ENCODE peak calls at places on chromosomes 6 and 20, in ten cellular contexts. One of them, this sample, is unnamed.

GRCh38 chr20:63475209-63475608 is 2.8 kb upstream of the KCNQ2 start:
- DNase-seq in sigmoid colon: no peak
- DNase-seq in NAMALWA: no peak
- DNase-seq in small intestine: no peak
- DNase-seq in GM20000: no peak
- DNase-seq in ovary: no peak
- DNase-seq in MG63: peak
- DNase-seq in ureter: no peak
- DNase-seq in GM23248: peak
- DNase-seq in neural crest cell: no peak
- DNase-seq in this sample: no peak

GRCh38 chr6:169723991-169724553 is at the start of gene PHF10:
- DNase-seq in small intestine: peak
- DNase-seq in NAMALWA: peak
- DNase-seq in sigmoid colon: no peak
- DNase-seq in MG63: peak
- DNase-seq in GM23248: peak
- DNase-seq in GM20000: peak
- DNase-seq in neural crest cell: peak
- DNase-seq in ureter: no peak
- DNase-seq in ovary: peak
- DNase-seq in this sample: no peak

GRCh38 chr6:131103296-131103695 is 32.0 kb upstream of the AKAP7 start:
- DNase-seq in sigmoid colon: no peak
- DNase-seq in ureter: no peak
- DNase-seq in NAMALWA: no peak
- DNase-seq in ovary: no peak
- DNase-seq in MG63: no peak
- DNase-seq in GM23248: no peak
- DNase-seq in GM20000: no peak
- DNase-seq in small intestine: no peak
- DNase-seq in neural crest cell: no peak
- DNase-seq in this sample: no peak

GRCh38 chr6:85451586-85452306 is 1.9 kb downstream of the NT5E start:
- DNase-seq in GM23248: no peak
- DNase-seq in ovary: no peak
- DNase-seq in ureter: no peak
- DNase-seq in sigmoid colon: no peak
- DNase-seq in GM20000: no peak
- DNase-seq in neural crest cell: no peak
- DNase-seq in NAMALWA: no peak
- DNase-seq in MG63: no peak
- DNase-seq in small intestine: peak
- DNase-seq in this sample: no peak

GRCh38 chr6:24378473-24379097 is 20.7 kb upstream of the DCDC2 start:
- DNase-seq in GM23248: no peak
- DNase-seq in NAMALWA: no peak
- DNase-seq in small intestine: no peak
- DNase-seq in sigmoid colon: no peak
- DNase-seq in ureter: no peak
- DNase-seq in MG63: no peak
- DNase-seq in neural crest cell: no peak
- DNase-seq in GM20000: no peak
- DNase-seq in ovary: no peak
- DNase-seq in this sample: no peak

GRCh38 chr20:1626528-1627192 is 6.9 kb upstream of the SIRPB1 start:
- DNase-seq in ureter: no peak
- DNase-seq in GM20000: no peak
- DNase-seq in ovary: no peak
- DNase-seq in NAMALWA: no peak
- DNase-seq in small intestine: no peak
- DNase-seq in GM23248: no peak
- DNase-seq in sigmoid colon: no peak
- DNase-seq in neural crest cell: no peak
- DNase-seq in MG63: no peak
- DNase-seq in this sample: no peak

GRCh38 chr6:37125779-37126553 is 44.0 kb upstream of the PIM1 start:
- DNase-seq in GM23248: no peak
- DNase-seq in GM20000: no peak
- DNase-seq in neural crest cell: peak
- DNase-seq in ureter: no peak
- DNase-seq in small intestine: no peak
- DNase-seq in sigmoid colon: no peak
- DNase-seq in MG63: no peak
- DNase-seq in NAMALWA: no peak
- DNase-seq in ovary: no peak
- DNase-seq in this sample: no peak

GRCh38 chr20:63290677-63291472 is 2.1 kb upstream of the COL20A1 start:
- DNase-seq in small intestine: peak
- DNase-seq in NAMALWA: peak
- DNase-seq in MG63: peak
- DNase-seq in GM23248: peak
- DNase-seq in ovary: no peak
- DNase-seq in GM20000: peak
- DNase-seq in neural crest cell: peak
- DNase-seq in ureter: no peak
- DNase-seq in sigmoid colon: no peak
- DNase-seq in this sample: no peak

GRCh38 chr6:20574355-20574754 is 40.1 kb downstream of the CDKAL1 start:
- DNase-seq in GM23248: no peak
- DNase-seq in neural crest cell: no peak
- DNase-seq in ovary: no peak
- DNase-seq in small intestine: no peak
- DNase-seq in NAMALWA: no peak
- DNase-seq in sigmoid colon: no peak
- DNase-seq in ureter: no peak
- DNase-seq in MG63: no peak
- DNase-seq in GM20000: no peak
- DNase-seq in this sample: no peak

GRCh38 chr6:17506962-17507361 is 93.1 kb upstream of the FAM8A1 start:
- DNase-seq in sigmoid colon: no peak
- DNase-seq in GM20000: no peak
- DNase-seq in MG63: no peak
- DNase-seq in ovary: no peak
- DNase-seq in small intestine: no peak
- DNase-seq in neural crest cell: no peak
- DNase-seq in NAMALWA: no peak
- DNase-seq in ureter: no peak
- DNase-seq in GM23248: no peak
- DNase-seq in this sample: no peak

GRCh38 chr6:169046483-169047192 is 207.0 kb downstream of the THBS2 start:
- DNase-seq in ovary: no peak
- DNase-seq in GM20000: no peak
- DNase-seq in NAMALWA: no peak
- DNase-seq in MG63: peak
- DNase-seq in GM23248: peak
- DNase-seq in small intestine: no peak
- DNase-seq in neural crest cell: no peak
- DNase-seq in ureter: no peak
- DNase-seq in sigmoid colon: no peak
- DNase-seq in this sample: no peak

GRCh38 chr20:41340327-41341055 is at the start of gene LPIN3:
- DNase-seq in sigmoid colon: peak
- DNase-seq in GM23248: peak
- DNase-seq in ureter: peak
- DNase-seq in GM20000: peak
- DNase-seq in NAMALWA: peak
- DNase-seq in ovary: peak
- DNase-seq in small intestine: peak
- DNase-seq in neural crest cell: peak
- DNase-seq in MG63: peak
- DNase-seq in this sample: peak

GRCh38 chr6:53486679-53487078 is 58.2 kb downstream of the GCLC start:
- DNase-seq in sigmoid colon: no peak
- DNase-seq in ovary: no peak
- DNase-seq in small intestine: no peak
- DNase-seq in MG63: no peak
- DNase-seq in NAMALWA: no peak
- DNase-seq in GM20000: no peak
- DNase-seq in ureter: no peak
- DNase-seq in neural crest cell: no peak
- DNase-seq in GM23248: no peak
- DNase-seq in this sample: no peak

GRCh38 chr6:43669922-43670622 is 17.5 kb downstream of the MRPS18A start:
- DNase-seq in GM20000: peak
- DNase-seq in MG63: no peak
- DNase-seq in small intestine: no peak
- DNase-seq in GM23248: no peak
- DNase-seq in sigmoid colon: no peak
- DNase-seq in ovary: no peak
- DNase-seq in ureter: peak
- DNase-seq in NAMALWA: no peak
- DNase-seq in neural crest cell: no peak
- DNase-seq in this sample: no peak

GRCh38 chr6:109383438-109383940 is 1.2 kb upstream of the CD164 start:
- DNase-seq in MG63: no peak
- DNase-seq in ureter: no peak
- DNase-seq in neural crest cell: no peak
- DNase-seq in GM20000: no peak
- DNase-seq in NAMALWA: no peak
- DNase-seq in sigmoid colon: no peak
- DNase-seq in ovary: no peak
- DNase-seq in GM23248: peak
- DNase-seq in small intestine: peak
- DNase-seq in this sample: no peak

GRCh38 chr6:113068569-113068968 is 721.4 kb downstream of the RFPL4B start:
- DNase-seq in GM23248: peak
- DNase-seq in ovary: no peak
- DNase-seq in small intestine: no peak
- DNase-seq in neural crest cell: no peak
- DNase-seq in NAMALWA: no peak
- DNase-seq in ureter: no peak
- DNase-seq in sigmoid colon: no peak
- DNase-seq in GM20000: no peak
- DNase-seq in MG63: no peak
- DNase-seq in this sample: no peak

GRCh38 chr20:2210646-2211556 is 84.9 kb upstream of the TGM3 start:
- DNase-seq in GM23248: peak
- DNase-seq in NAMALWA: peak
- DNase-seq in ovary: no peak
- DNase-seq in sigmoid colon: no peak
- DNase-seq in GM20000: no peak
- DNase-seq in neural crest cell: no peak
- DNase-seq in small intestine: no peak
- DNase-seq in MG63: peak
- DNase-seq in ureter: no peak
- DNase-seq in this sample: peak

GRCh38 chr20:24588725-24589340 is 119.4 kb downstream of the SYNDIG1 start:
- DNase-seq in GM20000: no peak
- DNase-seq in neural crest cell: no peak
- DNase-seq in small intestine: no peak
- DNase-seq in NAMALWA: no peak
- DNase-seq in ovary: no peak
- DNase-seq in GM23248: no peak
- DNase-seq in ureter: no peak
- DNase-seq in sigmoid colon: no peak
- DNase-seq in MG63: no peak
- DNase-seq in this sample: no peak

GRCh38 chr6:123448306-123448884 is 188.4 kb downstream of the TRDN start:
- DNase-seq in sigmoid colon: no peak
- DNase-seq in ovary: no peak
- DNase-seq in ureter: no peak
- DNase-seq in GM20000: no peak
- DNase-seq in MG63: no peak
- DNase-seq in small intestine: no peak
- DNase-seq in GM23248: no peak
- DNase-seq in neural crest cell: no peak
- DNase-seq in NAMALWA: no peak
- DNase-seq in this sample: no peak

GRCh38 chr6:99553888-99554287 is 14.6 kb downstream of the CCNC start:
- DNase-seq in MG63: no peak
- DNase-seq in sigmoid colon: no peak
- DNase-seq in ovary: no peak
- DNase-seq in neural crest cell: no peak
- DNase-seq in small intestine: no peak
- DNase-seq in GM23248: no peak
- DNase-seq in GM20000: no peak
- DNase-seq in NAMALWA: no peak
- DNase-seq in ureter: no peak
- DNase-seq in this sample: no peak

GRCh38 chr6:108689279-108690161 is 128.8 kb downstream of the FOXO3 start:
- DNase-seq in small intestine: no peak
- DNase-seq in GM20000: no peak
- DNase-seq in GM23248: peak
- DNase-seq in NAMALWA: no peak
- DNase-seq in MG63: peak
- DNase-seq in neural crest cell: no peak
- DNase-seq in sigmoid colon: peak
- DNase-seq in ovary: peak
- DNase-seq in ureter: peak
- DNase-seq in this sample: peak

GRCh38 chr20:33733654-33734576 is 2.1 kb downstream of the ZNF341 start:
- DNase-seq in ureter: no peak
- DNase-seq in GM20000: peak
- DNase-seq in neural crest cell: no peak
- DNase-seq in NAMALWA: peak
- DNase-seq in MG63: peak
- DNase-seq in GM23248: peak
- DNase-seq in small intestine: peak
- DNase-seq in sigmoid colon: peak
- DNase-seq in ovary: no peak
- DNase-seq in this sample: peak

GRCh38 chr20:38114353-38114791 is 50.7 kb downstream of the TGM2 start:
- DNase-seq in sigmoid colon: no peak
- DNase-seq in NAMALWA: no peak
- DNase-seq in small intestine: no peak
- DNase-seq in ureter: peak
- DNase-seq in ovary: no peak
- DNase-seq in GM23248: peak
- DNase-seq in MG63: no peak
- DNase-seq in neural crest cell: no peak
- DNase-seq in GM20000: no peak
- DNase-seq in this sample: peak

This sample was measured in right atrium auricular region.